ENCODE peak calls at places on chromosomes 1 and 21, in four cellular contexts. O, W, E and T are unnamed samples.
A peak's percentile ranks its signal among the peaks of the same experiment; 100 is the strongest.

GRCh38 chr1:145740269-145740668 is 21.0 kb downstream of the CD160 start:
- DNase-seq in O (no peak), W (no peak), E (no peak), T (no peak)

GRCh38 chr1:56550132-56550531 is 29.2 kb downstream of the PLPP3 start:
- DNase-seq in O (no peak), W (no peak), E (no peak), T (no peak)

GRCh38 chr1:240927815-240928214 is 315.9 kb upstream of the GREM2 start:
- DNase-seq in O (no peak), W (no peak), E (no peak), T (no peak)

GRCh38 chr21:45255381-45256020 is 32.2 kb downstream of the POFUT2 start:
- DNase-seq in O (no peak), W (no peak), E (no peak), T (no peak)

GRCh38 chr1:115215703-115216521 is 122.1 kb downstream of the NGF start:
- DNase-seq in O (no peak), W (no peak), E (no peak), T (no peak)

GRCh38 chr1:29830916-29831315 is 594.6 kb downstream of the PTPRU start:
- DNase-seq in O (no peak), W (no peak), E (no peak), T (no peak)

GRCh38 chr1:201245082-201245481 is 38.2 kb upstream of the PKP1 start:
- DNase-seq in O (no peak), W (no peak), E (no peak), T (no peak)

GRCh38 chr1:98870959-98871903 is 133.4 kb downstream of the PLPPR5 start:
- DNase-seq in O (peak; percentile 39), W (no peak), E (no peak), T (no peak)

GRCh38 chr1:147243228-147243685 is 773 bp downstream of the CHD1L start:
- DNase-seq in O (no peak), W (no peak), E (no peak), T (peak; percentile 49)

GRCh38 chr1:223492044-223492443 is 98.8 kb downstream of the CCDC185 start:
- DNase-seq in O (no peak), W (peak; percentile 75), E (no peak), T (no peak)

GRCh38 chr1:198929961-198930599 is 291.2 kb downstream of the PTPRC start:
- DNase-seq in O (no peak), W (no peak), E (no peak), T (no peak)

GRCh38 chr21:35529141-35529863 is 480.2 kb upstream of the RUNX1 start:
- DNase-seq in O (no peak), W (no peak), E (no peak), T (no peak)

GRCh38 chr1:174800221-174800791 is 199.4 kb upstream of the CACYBP start:
- DNase-seq in O (no peak), W (no peak), E (no peak), T (no peak)

GRCh38 chr1:18634276-18634675 is 3.6 kb downstream of the PAX7 start:
- DNase-seq in O (no peak), W (no peak), E (no peak), T (no peak)

GRCh38 chr1:113745425-113745824 is 13.9 kb downstream of the PHTF1 start:
- DNase-seq in O (no peak), W (no peak), E (no peak), T (no peak)

DNA sequence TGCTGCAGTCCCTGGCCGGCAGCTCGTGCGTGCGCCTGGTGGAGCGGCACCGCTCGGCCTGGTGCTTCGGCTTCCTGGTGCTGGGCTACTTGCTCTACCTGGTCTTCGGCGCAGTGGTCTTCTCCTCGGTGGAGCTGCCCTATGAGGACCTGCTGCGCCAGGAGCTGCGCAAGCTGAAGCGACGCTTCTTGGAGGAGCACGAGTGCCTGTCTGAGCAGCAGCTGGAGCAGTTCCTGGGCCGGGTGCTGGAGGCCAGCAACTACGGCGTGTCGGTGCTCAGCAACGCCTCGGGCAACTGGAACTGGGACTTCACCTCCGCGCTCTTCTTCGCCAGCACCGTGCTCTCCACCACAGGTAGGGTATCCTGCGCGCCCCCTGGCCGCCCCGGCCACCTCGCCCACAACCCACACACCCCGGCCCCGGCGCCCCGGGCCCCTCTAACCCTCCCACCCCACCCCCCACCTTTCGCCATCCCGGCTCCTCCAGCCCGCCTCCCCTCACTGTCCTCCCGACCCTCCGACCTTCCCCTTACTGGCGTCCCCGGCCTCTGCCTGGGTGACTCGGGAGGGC is 352 bp downstream of the KCNK1 start:
- DNase-seq in O (no peak), W (peak; percentile 62), E (peak; percentile 31), T (no peak)
- H3K27ac ChIP-seq in O (no peak overlapping the region), W (peak overlapping the region; percentile 90), E (peak overlapping the region; percentile 77), T (peak overlapping the region; percentile 81)

DNA sequence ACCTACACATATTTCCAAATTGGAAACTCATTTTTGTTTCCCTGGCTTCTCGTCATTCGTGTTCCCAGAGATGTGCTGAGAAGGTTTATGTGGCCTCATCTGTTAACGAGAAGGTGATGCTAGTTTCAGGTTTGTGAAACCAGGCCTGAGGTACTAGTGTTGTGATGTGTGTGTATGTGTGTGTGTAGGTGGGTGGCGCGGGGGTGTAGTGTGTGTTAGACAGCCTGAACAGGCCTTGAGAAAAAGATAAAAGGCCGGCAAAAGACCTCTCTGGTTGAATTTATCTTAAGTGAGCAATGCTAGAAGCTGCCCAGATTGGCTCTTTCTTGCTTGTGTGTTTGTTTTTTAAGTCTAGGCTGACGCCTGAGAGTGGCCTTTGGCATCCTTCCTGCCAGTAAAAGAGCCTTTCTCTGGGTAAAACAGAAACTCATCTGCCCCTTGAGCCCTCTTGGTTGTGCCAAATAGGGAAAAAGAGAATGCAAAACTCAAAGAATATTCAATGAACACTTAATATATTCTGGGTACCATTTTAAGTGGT is 65.8 kb upstream of the HSD17B7 start:
- DNase-seq in O (no peak), W (no peak), E (no peak), T (no peak)
- H3K27ac ChIP-seq in O (no peak overlapping the region), W (peak overlapping the region; percentile 0), E (no peak overlapping the region), T (no peak overlapping the region)

GRCh38 chr1:180521474-180522203 is 19.3 kb upstream of the ACBD6 start:
- DNase-seq in O (no peak), W (no peak), E (no peak), T (no peak)
- H3K27ac ChIP-seq in O (no peak overlapping the region), W (peak overlapping the region; percentile 45), E (no peak overlapping the region), T (no peak overlapping the region)

DNA sequence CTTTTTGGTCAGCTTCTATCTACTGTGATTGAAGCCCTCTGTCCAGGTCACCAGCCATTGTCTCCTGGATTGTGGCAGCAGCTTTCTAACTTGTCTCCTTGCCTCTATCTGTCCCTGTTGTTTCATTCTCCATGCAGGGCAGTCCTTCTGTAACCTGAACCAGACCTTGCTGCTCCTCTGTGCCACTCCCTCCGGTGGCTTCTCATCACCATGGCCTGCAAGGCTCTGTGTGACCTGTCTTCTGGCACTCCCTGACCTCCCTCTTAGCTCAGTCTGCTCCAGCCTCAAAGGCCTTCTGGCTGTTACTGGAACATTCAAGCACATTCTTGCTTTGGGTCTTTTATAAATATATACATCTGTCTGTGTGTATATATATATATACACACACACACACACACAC is 21.0 kb upstream of the JUN start:
- DNase-seq in O (no peak), W (no peak), E (no peak), T (no peak)
- H3K27ac ChIP-seq in O (no peak overlapping the region), W (no peak overlapping the region), E (no peak overlapping the region), T (no peak overlapping the region)

GRCh38 chr1:151312439-151313225 is 14.6 kb downstream of the PI4KB start:
- DNase-seq in O (no peak), W (no peak), E (no peak), T (no peak)
- H3K27ac ChIP-seq in O (peak overlapping the region; percentile 35), W (peak overlapping the region; percentile 86), E (peak overlapping the region; percentile 94), T (peak overlapping the region; percentile 96)

DNA sequence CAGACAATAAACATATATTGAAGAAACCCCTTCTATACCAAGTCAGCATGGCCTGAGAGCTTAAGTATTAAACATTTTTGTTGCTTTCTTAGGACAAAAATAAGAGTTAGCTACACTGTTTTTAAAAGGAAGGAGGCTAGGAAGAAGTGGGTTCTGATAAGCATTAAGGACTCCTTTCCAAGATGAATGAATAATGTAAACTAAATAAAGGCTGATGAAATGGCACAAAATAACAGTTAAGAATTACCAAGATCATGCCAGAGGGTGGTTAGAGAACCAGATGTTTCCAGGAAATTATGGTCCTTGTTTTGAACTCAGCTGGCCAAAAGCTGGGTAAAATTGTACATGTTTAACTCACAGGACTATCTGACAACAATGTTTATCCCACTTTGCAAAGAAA is 114.1 kb upstream of the ETS2 start:
- DNase-seq in O (no peak), W (no peak), E (no peak), T (no peak)
- H3K27ac ChIP-seq in O (no peak overlapping the region), W (no peak overlapping the region), E (no peak overlapping the region), T (no peak overlapping the region)